ENCODE peak calls at places on chromosomes 7 and 10, in six cellular contexts. One of them, this sample, is unnamed.

GRCh38 chr7:158613481-158613880 is 25.9 kb upstream of the PTPRN2 start:
- DNase-seq in adrenal gland: no peak
- DNase-seq in heart left ventricle: no peak
- DNase-seq in cardiac muscle cell: no peak
- DNase-seq in astrocyte: peak; percentile 11
- DNase-seq in neural progenitor cell: no peak
- DNase-seq in this sample: no peak

GRCh38 chr10:133421336-133422222 is 2.8 kb downstream of the SPRN start:
- DNase-seq in adrenal gland: peak; percentile 50
- DNase-seq in heart left ventricle: no peak
- DNase-seq in cardiac muscle cell: no peak
- DNase-seq in astrocyte: no peak
- DNase-seq in neural progenitor cell: no peak
- DNase-seq in this sample: no peak

GRCh38 chr7:44307905-44308740 is 17.3 kb downstream of the CAMK2B start:
- DNase-seq in adrenal gland: peak; percentile 45
- DNase-seq in heart left ventricle: no peak
- DNase-seq in cardiac muscle cell: no peak
- DNase-seq in astrocyte: no peak
- DNase-seq in neural progenitor cell: no peak
- DNase-seq in this sample: peak; percentile 43

GRCh38 chr7:86733783-86734182 is 90.1 kb downstream of the GRM3 start:
- DNase-seq in adrenal gland: no peak
- DNase-seq in heart left ventricle: no peak
- DNase-seq in cardiac muscle cell: no peak
- DNase-seq in astrocyte: peak; percentile 11
- DNase-seq in neural progenitor cell: peak; percentile 15
- DNase-seq in this sample: no peak

GRCh38 chr10:128263891-128264688 is 137.9 kb upstream of the MKI67 start:
- DNase-seq in adrenal gland: peak; percentile 84
- DNase-seq in heart left ventricle: peak; percentile 39
- DNase-seq in cardiac muscle cell: peak; percentile 84
- DNase-seq in astrocyte: peak; percentile 4
- DNase-seq in neural progenitor cell: peak; percentile 82
- DNase-seq in this sample: peak; percentile 69

GRCh38 chr7:144437370-144438191 is 34.1 kb upstream of the NOBOX start:
- DNase-seq in adrenal gland: peak; percentile 78
- DNase-seq in heart left ventricle: peak; percentile 30
- DNase-seq in cardiac muscle cell: peak; percentile 80
- DNase-seq in astrocyte: peak; percentile 29
- DNase-seq in neural progenitor cell: peak; percentile 60
- DNase-seq in this sample: peak; percentile 60

GRCh38 chr7:137074386-137075030 is 206.1 kb downstream of the CHRM2 start:
- DNase-seq in adrenal gland: no peak
- DNase-seq in heart left ventricle: no peak
- DNase-seq in cardiac muscle cell: no peak
- DNase-seq in astrocyte: peak; percentile 78
- DNase-seq in neural progenitor cell: no peak
- DNase-seq in this sample: no peak

GRCh38 chr10:35262436-35262835 is 73.9 kb upstream of the CCNY start:
- DNase-seq in adrenal gland: peak; percentile 5
- DNase-seq in heart left ventricle: no peak
- DNase-seq in cardiac muscle cell: no peak
- DNase-seq in astrocyte: no peak
- DNase-seq in neural progenitor cell: no peak
- DNase-seq in this sample: no peak

GRCh38 chr7:123480107-123480506 is 54.3 kb downstream of the IQUB start:
- DNase-seq in adrenal gland: no peak
- DNase-seq in heart left ventricle: no peak
- DNase-seq in cardiac muscle cell: no peak
- DNase-seq in astrocyte: no peak
- DNase-seq in neural progenitor cell: no peak
- DNase-seq in this sample: no peak

GRCh38 chr10:26214004-26214403 is 2.6 kb upstream of the GAD2 start:
- DNase-seq in adrenal gland: no peak
- DNase-seq in heart left ventricle: no peak
- DNase-seq in cardiac muscle cell: no peak
- DNase-seq in astrocyte: no peak
- DNase-seq in neural progenitor cell: peak; percentile 86
- DNase-seq in this sample: no peak

GRCh38 chr10:16788125-16788524 is 29.1 kb downstream of the RSU1 start:
- DNase-seq in adrenal gland: no peak
- DNase-seq in heart left ventricle: no peak
- DNase-seq in cardiac muscle cell: no peak
- DNase-seq in astrocyte: no peak
- DNase-seq in neural progenitor cell: no peak
- DNase-seq in this sample: no peak

GRCh38 chr10:122498521-122498920 is 37.2 kb downstream of the HTRA1 start:
- DNase-seq in adrenal gland: no peak
- DNase-seq in heart left ventricle: peak; percentile 58
- DNase-seq in cardiac muscle cell: no peak
- DNase-seq in astrocyte: no peak
- DNase-seq in neural progenitor cell: no peak
- DNase-seq in this sample: no peak

GRCh38 chr7:25427721-25428120 is 199.4 kb upstream of the NPVF start:
- DNase-seq in adrenal gland: no peak
- DNase-seq in heart left ventricle: no peak
- DNase-seq in cardiac muscle cell: no peak
- DNase-seq in astrocyte: no peak
- DNase-seq in neural progenitor cell: no peak
- DNase-seq in this sample: no peak

GRCh38 chr7:15280078-15280734 is 281.6 kb downstream of the AGMO start:
- DNase-seq in adrenal gland: no peak
- DNase-seq in heart left ventricle: no peak
- DNase-seq in cardiac muscle cell: no peak
- DNase-seq in astrocyte: no peak
- DNase-seq in neural progenitor cell: no peak
- DNase-seq in this sample: no peak

GRCh38 chr10:116444527-116445142 is 17.0 kb downstream of the PNLIPRP3 start:
- DNase-seq in adrenal gland: no peak
- DNase-seq in heart left ventricle: no peak
- DNase-seq in cardiac muscle cell: peak; percentile 70
- DNase-seq in astrocyte: peak; percentile 16
- DNase-seq in neural progenitor cell: peak; percentile 70
- DNase-seq in this sample: no peak

GRCh38 chr7:26337232-26337865 is 45.7 kb downstream of the SNX10 start:
- DNase-seq in adrenal gland: no peak
- DNase-seq in heart left ventricle: no peak
- DNase-seq in cardiac muscle cell: no peak
- DNase-seq in astrocyte: no peak
- DNase-seq in neural progenitor cell: no peak
- DNase-seq in this sample: no peak

GRCh38 chr7:41578700-41579099 is 124.2 kb downstream of the INHBA start:
- DNase-seq in adrenal gland: no peak
- DNase-seq in heart left ventricle: no peak
- DNase-seq in cardiac muscle cell: no peak
- DNase-seq in astrocyte: peak; percentile 29
- DNase-seq in neural progenitor cell: no peak
- DNase-seq in this sample: no peak

GRCh38 chr10:58622286-58622685 is 109.6 kb downstream of the BICC1 start:
- DNase-seq in adrenal gland: no peak
- DNase-seq in heart left ventricle: no peak
- DNase-seq in cardiac muscle cell: no peak
- DNase-seq in astrocyte: peak; percentile 44
- DNase-seq in neural progenitor cell: no peak
- DNase-seq in this sample: no peak

GRCh38 chr10:45160266-45160665 is 155.1 kb downstream of the OR13A1 start:
- DNase-seq in adrenal gland: no peak
- DNase-seq in heart left ventricle: no peak
- DNase-seq in cardiac muscle cell: no peak
- DNase-seq in astrocyte: peak; percentile 4
- DNase-seq in neural progenitor cell: no peak
- DNase-seq in this sample: no peak

GRCh38 chr10:43957267-43958070 is 308.8 kb upstream of the ZNF32 start:
- DNase-seq in adrenal gland: no peak
- DNase-seq in heart left ventricle: no peak
- DNase-seq in cardiac muscle cell: no peak
- DNase-seq in astrocyte: no peak
- DNase-seq in neural progenitor cell: no peak
- DNase-seq in this sample: no peak

GRCh38 chr7:123783820-123784219 is 35.0 kb upstream of the WASL start:
- DNase-seq in adrenal gland: no peak
- DNase-seq in heart left ventricle: no peak
- DNase-seq in cardiac muscle cell: no peak
- DNase-seq in astrocyte: no peak
- DNase-seq in neural progenitor cell: no peak
- DNase-seq in this sample: no peak

GRCh38 chr10:73060738-73061635 is 35.7 kb downstream of the P4HA1 start:
- DNase-seq in adrenal gland: no peak
- DNase-seq in heart left ventricle: no peak
- DNase-seq in cardiac muscle cell: peak; percentile 43
- DNase-seq in astrocyte: no peak
- DNase-seq in neural progenitor cell: peak; percentile 36
- DNase-seq in this sample: peak; percentile 60

GRCh38 chr7:910441-910861 is 34.1 kb downstream of the GET4 start:
- DNase-seq in adrenal gland: no peak
- DNase-seq in heart left ventricle: no peak
- DNase-seq in cardiac muscle cell: no peak
- DNase-seq in astrocyte: no peak
- DNase-seq in neural progenitor cell: no peak
- DNase-seq in this sample: no peak

GRCh38 chr10:128823201-128823600 is 643.8 kb upstream of the MGMT start:
- DNase-seq in adrenal gland: no peak
- DNase-seq in heart left ventricle: no peak
- DNase-seq in cardiac muscle cell: no peak
- DNase-seq in astrocyte: no peak
- DNase-seq in neural progenitor cell: no peak
- DNase-seq in this sample: no peak

GRCh38 chr7:6705959-6706665 is 635 bp downstream of the ZNF12 start:
- DNase-seq in adrenal gland: peak; percentile 62
- DNase-seq in heart left ventricle: peak; percentile 36
- DNase-seq in cardiac muscle cell: peak; percentile 70
- DNase-seq in astrocyte: peak; percentile 18
- DNase-seq in neural progenitor cell: peak; percentile 52
- DNase-seq in this sample: peak; percentile 58

GRCh38 chr10:110638319-110638718 is 5.8 kb upstream of the RBM20 start:
- DNase-seq in adrenal gland: no peak
- DNase-seq in heart left ventricle: no peak
- DNase-seq in cardiac muscle cell: no peak
- DNase-seq in astrocyte: no peak
- DNase-seq in neural progenitor cell: no peak
- DNase-seq in this sample: no peak
- H3K4me1 ChIP-seq in adrenal gland: peaks cover 2% of the 10 kb centered on the region
- H3K4me1 ChIP-seq in heart left ventricle: peaks cover 11% of the 10 kb centered on the region
- H3K4me1 ChIP-seq in cardiac muscle cell: peaks cover 45% of the 10 kb centered on the region
- H3K4me1 ChIP-seq in astrocyte: peaks cover 24% of the 10 kb centered on the region
- H3K4me1 ChIP-seq in neural progenitor cell: peaks cover 25% of the 10 kb centered on the region
- H3K4me1 ChIP-seq in this sample: peaks cover 12% of the 10 kb centered on the region

GRCh38 chr7:17239046-17239445 is 59.4 kb upstream of the AHR start:
- DNase-seq in adrenal gland: no peak
- DNase-seq in heart left ventricle: no peak
- DNase-seq in cardiac muscle cell: no peak
- DNase-seq in astrocyte: peak; percentile 25
- DNase-seq in neural progenitor cell: no peak
- DNase-seq in this sample: no peak

GRCh38 chr7:17239683-17240521 is 58.5 kb upstream of the AHR start:
- DNase-seq in adrenal gland: no peak
- DNase-seq in heart left ventricle: no peak
- DNase-seq in cardiac muscle cell: peak; percentile 9
- DNase-seq in astrocyte: peak; percentile 85
- DNase-seq in neural progenitor cell: no peak
- DNase-seq in this sample: peak; percentile 72

GRCh38 chr7:17247357-17247756 is 51.1 kb upstream of the AHR start:
- DNase-seq in adrenal gland: no peak
- DNase-seq in heart left ventricle: no peak
- DNase-seq in cardiac muscle cell: no peak
- DNase-seq in astrocyte: no peak
- DNase-seq in neural progenitor cell: no peak
- DNase-seq in this sample: no peak

GRCh38 chr7:17244786-17245185 is 53.7 kb upstream of the AHR start:
- DNase-seq in adrenal gland: no peak
- DNase-seq in heart left ventricle: no peak
- DNase-seq in cardiac muscle cell: no peak
- DNase-seq in astrocyte: no peak
- DNase-seq in neural progenitor cell: no peak
- DNase-seq in this sample: no peak

GRCh38 chr7:17242504-17242903 is 55.9 kb upstream of the AHR start:
- DNase-seq in adrenal gland: no peak
- DNase-seq in heart left ventricle: no peak
- DNase-seq in cardiac muscle cell: no peak
- DNase-seq in astrocyte: no peak
- DNase-seq in neural progenitor cell: no peak
- DNase-seq in this sample: no peak
- H3K36me3 ChIP-seq in adrenal gland: no peaks in the 10 kb centered on the region
- H3K36me3 ChIP-seq in heart left ventricle: no peaks in the 10 kb centered on the region
- H3K36me3 ChIP-seq in cardiac muscle cell: no peaks in the 10 kb centered on the region
- H3K36me3 ChIP-seq in astrocyte: no peaks in the 10 kb centered on the region
- H3K36me3 ChIP-seq in neural progenitor cell: no peaks in the 10 kb centered on the region
- H3K36me3 ChIP-seq in this sample: no peaks in the 10 kb centered on the region

DNA sequence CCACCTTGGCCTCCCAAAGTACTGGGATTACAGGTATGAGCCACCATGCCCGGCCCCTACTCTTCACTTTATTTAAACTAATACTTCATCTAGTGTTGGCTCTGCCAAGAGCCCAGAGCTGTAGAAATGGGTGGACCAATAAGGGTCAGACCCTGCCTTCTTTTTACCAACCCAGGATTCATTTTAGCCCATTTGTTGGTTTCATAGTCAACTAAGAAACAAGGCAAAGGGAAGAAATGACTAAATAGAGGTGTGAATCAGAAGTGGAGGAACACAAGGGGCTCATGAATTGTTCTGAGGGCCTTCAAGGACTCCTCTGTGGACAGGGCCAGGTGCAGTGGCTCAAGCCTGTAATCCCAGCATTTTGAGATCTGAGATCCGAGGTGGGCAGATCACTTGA is 1.1 kb downstream of the ANKRD2 start:
- DNase-seq in adrenal gland: no peak
- DNase-seq in heart left ventricle: no peak
- DNase-seq in cardiac muscle cell: no peak
- DNase-seq in astrocyte: no peak
- DNase-seq in neural progenitor cell: no peak
- DNase-seq in this sample: no peak
- H3K4me1 ChIP-seq in adrenal gland: peaks cover 27% of the 10 kb centered on the region
- H3K4me1 ChIP-seq in heart left ventricle: peaks cover 2% of the 10 kb centered on the region
- H3K4me1 ChIP-seq in cardiac muscle cell: peaks cover 6% of the 10 kb centered on the region
- H3K4me1 ChIP-seq in astrocyte: peaks cover 7% of the 10 kb centered on the region
- H3K4me1 ChIP-seq in neural progenitor cell: no peaks in the 10 kb centered on the region
- H3K4me1 ChIP-seq in this sample: peaks cover 33% of the 10 kb centered on the region

GRCh38 chr7:56053993-56054392 is 2.4 kb downstream of the CCT6A start:
- DNase-seq in adrenal gland: no peak
- DNase-seq in heart left ventricle: no peak
- DNase-seq in cardiac muscle cell: no peak
- DNase-seq in astrocyte: no peak
- DNase-seq in neural progenitor cell: no peak
- DNase-seq in this sample: no peak

GRCh38 chr7:56048245-56048644 is 3.0 kb downstream of the PSPH start:
- DNase-seq in adrenal gland: no peak
- DNase-seq in heart left ventricle: no peak
- DNase-seq in cardiac muscle cell: no peak
- DNase-seq in astrocyte: no peak
- DNase-seq in neural progenitor cell: no peak
- DNase-seq in this sample: no peak

GRCh38 chr7:56051053-56051338 is 248 bp downstream of the PSPH start:
- DNase-seq in adrenal gland: no peak
- DNase-seq in heart left ventricle: no peak
- DNase-seq in cardiac muscle cell: no peak
- DNase-seq in astrocyte: no peak
- DNase-seq in neural progenitor cell: no peak
- DNase-seq in this sample: no peak

GRCh38 chr7:56051339-56052191 is at the start of the genes CCT6A and PSPH:
- DNase-seq in adrenal gland: peak; percentile 99
- DNase-seq in heart left ventricle: peak; percentile 99
- DNase-seq in cardiac muscle cell: peak; percentile 99
- DNase-seq in astrocyte: peak; percentile 97
- DNase-seq in neural progenitor cell: peak; percentile 98
- DNase-seq in this sample: peak; percentile 99

GRCh38 chr7:56053379-56053778 is 1.8 kb downstream of the CCT6A start:
- DNase-seq in adrenal gland: no peak
- DNase-seq in heart left ventricle: no peak
- DNase-seq in cardiac muscle cell: no peak
- DNase-seq in astrocyte: no peak
- DNase-seq in neural progenitor cell: no peak
- DNase-seq in this sample: no peak
- H3K36me3 ChIP-seq in adrenal gland: peaks cover 59% of the 10 kb centered on the region
- H3K36me3 ChIP-seq in heart left ventricle: peaks cover 57% of the 10 kb centered on the region
- H3K36me3 ChIP-seq in cardiac muscle cell: peaks cover 48% of the 10 kb centered on the region
- H3K36me3 ChIP-seq in astrocyte: peaks cover 43% of the 10 kb centered on the region
- H3K36me3 ChIP-seq in neural progenitor cell: peaks cover 31% of the 10 kb centered on the region
- H3K36me3 ChIP-seq in this sample: peaks cover 1% of the 10 kb centered on the region